ENCODE peak calls at places on chromosomes 7 and 10, in ten cellular contexts. One of them, this sample, is unnamed.

GRCh38 chr10:16425449-16425848 is 11.4 kb upstream of the PTER start:
- DNase-seq in cardiac muscle cell: no peak
- DNase-seq in aorta: no peak
- DNase-seq in thyroid gland: no peak
- DNase-seq in PC-3: no peak
- DNase-seq in gastrocnemius medialis: no peak
- DNase-seq in Karpas-422: no peak
- DNase-seq in DND-41: no peak
- DNase-seq in small intestine: no peak
- DNase-seq in right lobe of liver: no peak
- DNase-seq in this sample: no peak

GRCh38 chr7:77453531-77453930 is 37.4 kb upstream of the GSAP start:
- DNase-seq in cardiac muscle cell: no peak
- DNase-seq in aorta: no peak
- DNase-seq in thyroid gland: no peak
- DNase-seq in PC-3: peak
- DNase-seq in gastrocnemius medialis: no peak
- DNase-seq in Karpas-422: no peak
- DNase-seq in DND-41: no peak
- DNase-seq in small intestine: no peak
- DNase-seq in right lobe of liver: no peak
- DNase-seq in this sample: no peak

GRCh38 chr10:20740128-20740527 is 157.0 kb downstream of the NEBL start:
- DNase-seq in cardiac muscle cell: no peak
- DNase-seq in aorta: no peak
- DNase-seq in thyroid gland: no peak
- DNase-seq in PC-3: no peak
- DNase-seq in gastrocnemius medialis: no peak
- DNase-seq in Karpas-422: no peak
- DNase-seq in DND-41: no peak
- DNase-seq in small intestine: no peak
- DNase-seq in right lobe of liver: no peak
- DNase-seq in this sample: no peak

GRCh38 chr10:598415-599170 is 90.9 kb downstream of the DIP2C start:
- DNase-seq in cardiac muscle cell: no peak
- DNase-seq in aorta: peak
- DNase-seq in thyroid gland: no peak
- DNase-seq in PC-3: no peak
- DNase-seq in gastrocnemius medialis: no peak
- DNase-seq in Karpas-422: no peak
- DNase-seq in DND-41: no peak
- DNase-seq in small intestine: no peak
- DNase-seq in right lobe of liver: no peak
- DNase-seq in this sample: no peak

GRCh38 chr10:86658261-86658741 is 4.0 kb downstream of the OPN4 start:
- DNase-seq in cardiac muscle cell: no peak
- DNase-seq in aorta: peak
- DNase-seq in thyroid gland: no peak
- DNase-seq in PC-3: no peak
- DNase-seq in gastrocnemius medialis: no peak
- DNase-seq in Karpas-422: no peak
- DNase-seq in DND-41: no peak
- DNase-seq in small intestine: no peak
- DNase-seq in right lobe of liver: peak
- DNase-seq in this sample: peak

GRCh38 chr7:156927571-156928405 is 21.7 kb upstream of the NOM1 start:
- DNase-seq in cardiac muscle cell: no peak
- DNase-seq in aorta: no peak
- DNase-seq in thyroid gland: no peak
- DNase-seq in PC-3: no peak
- DNase-seq in gastrocnemius medialis: no peak
- DNase-seq in Karpas-422: no peak
- DNase-seq in DND-41: no peak
- DNase-seq in small intestine: no peak
- DNase-seq in right lobe of liver: no peak
- DNase-seq in this sample: no peak

GRCh38 chr7:103317009-103317408 is 19.8 kb downstream of the PMPCB start:
- DNase-seq in cardiac muscle cell: peak
- DNase-seq in aorta: no peak
- DNase-seq in thyroid gland: no peak
- DNase-seq in PC-3: no peak
- DNase-seq in gastrocnemius medialis: no peak
- DNase-seq in Karpas-422: no peak
- DNase-seq in DND-41: no peak
- DNase-seq in small intestine: no peak
- DNase-seq in right lobe of liver: no peak
- DNase-seq in this sample: no peak

GRCh38 chr7:127983804-127984332 is 47.4 kb downstream of the LRRC4 start:
- DNase-seq in cardiac muscle cell: no peak
- DNase-seq in aorta: no peak
- DNase-seq in thyroid gland: no peak
- DNase-seq in PC-3: peak
- DNase-seq in gastrocnemius medialis: no peak
- DNase-seq in Karpas-422: no peak
- DNase-seq in DND-41: no peak
- DNase-seq in small intestine: no peak
- DNase-seq in right lobe of liver: no peak
- DNase-seq in this sample: no peak

GRCh38 chr7:117132385-117133120 is 179.3 kb downstream of the ST7 start:
- DNase-seq in cardiac muscle cell: no peak
- DNase-seq in aorta: no peak
- DNase-seq in thyroid gland: no peak
- DNase-seq in PC-3: peak
- DNase-seq in gastrocnemius medialis: no peak
- DNase-seq in Karpas-422: no peak
- DNase-seq in DND-41: no peak
- DNase-seq in small intestine: no peak
- DNase-seq in right lobe of liver: no peak
- DNase-seq in this sample: no peak

GRCh38 chr7:125279956-125280355 is 350.3 kb upstream of the POT1 start:
- DNase-seq in cardiac muscle cell: no peak
- DNase-seq in aorta: no peak
- DNase-seq in thyroid gland: no peak
- DNase-seq in PC-3: no peak
- DNase-seq in gastrocnemius medialis: no peak
- DNase-seq in Karpas-422: no peak
- DNase-seq in DND-41: no peak
- DNase-seq in small intestine: no peak
- DNase-seq in right lobe of liver: no peak
- DNase-seq in this sample: no peak

GRCh38 chr7:125030756-125031387 is 101.2 kb upstream of the POT1 start:
- DNase-seq in cardiac muscle cell: no peak
- DNase-seq in aorta: no peak
- DNase-seq in thyroid gland: no peak
- DNase-seq in PC-3: no peak
- DNase-seq in gastrocnemius medialis: no peak
- DNase-seq in Karpas-422: no peak
- DNase-seq in DND-41: no peak
- DNase-seq in small intestine: no peak
- DNase-seq in right lobe of liver: no peak
- DNase-seq in this sample: no peak

GRCh38 chr10:126519992-126520391 is 131.7 kb upstream of the ADAM12 start:
- DNase-seq in cardiac muscle cell: no peak
- DNase-seq in aorta: no peak
- DNase-seq in thyroid gland: no peak
- DNase-seq in PC-3: no peak
- DNase-seq in gastrocnemius medialis: no peak
- DNase-seq in Karpas-422: no peak
- DNase-seq in DND-41: no peak
- DNase-seq in small intestine: no peak
- DNase-seq in right lobe of liver: no peak
- DNase-seq in this sample: no peak

GRCh38 chr7:43756368-43757072 is 2.0 kb upstream of the BLVRA start:
- DNase-seq in cardiac muscle cell: no peak
- DNase-seq in aorta: no peak
- DNase-seq in thyroid gland: no peak
- DNase-seq in PC-3: peak
- DNase-seq in gastrocnemius medialis: no peak
- DNase-seq in Karpas-422: no peak
- DNase-seq in DND-41: peak
- DNase-seq in small intestine: no peak
- DNase-seq in right lobe of liver: no peak
- DNase-seq in this sample: no peak
- H3K27ac ChIP-seq in cardiac muscle cell: no peak
- H3K27ac ChIP-seq in aorta: no peak
- H3K27ac ChIP-seq in thyroid gland: no peak
- H3K27ac ChIP-seq in PC-3: no peak
- H3K27ac ChIP-seq in gastrocnemius medialis: no peak
- H3K27ac ChIP-seq in Karpas-422: no peak
- H3K27ac ChIP-seq in DND-41: no peak
- H3K27ac ChIP-seq in small intestine: no peak
- H3K27ac ChIP-seq in right lobe of liver: no peak
- H3K27ac ChIP-seq in this sample: no peak

GRCh38 chr10:125411724-125412123 is 251.4 kb upstream of the CTBP2 start:
- DNase-seq in cardiac muscle cell: no peak
- DNase-seq in aorta: no peak
- DNase-seq in thyroid gland: no peak
- DNase-seq in PC-3: peak
- DNase-seq in gastrocnemius medialis: no peak
- DNase-seq in Karpas-422: no peak
- DNase-seq in DND-41: no peak
- DNase-seq in small intestine: no peak
- DNase-seq in right lobe of liver: no peak
- DNase-seq in this sample: no peak
- H3K27ac ChIP-seq in cardiac muscle cell: no peak
- H3K27ac ChIP-seq in aorta: no peak
- H3K27ac ChIP-seq in thyroid gland: no peak
- H3K27ac ChIP-seq in PC-3: no peak
- H3K27ac ChIP-seq in gastrocnemius medialis: no peak
- H3K27ac ChIP-seq in Karpas-422: no peak
- H3K27ac ChIP-seq in DND-41: no peak
- H3K27ac ChIP-seq in small intestine: no peak
- H3K27ac ChIP-seq in right lobe of liver: no peak
- H3K27ac ChIP-seq in this sample: no peak

GRCh38 chr10:132338876-132339275 is 6.9 kb downstream of the LRRC27 start:
- DNase-seq in cardiac muscle cell: no peak
- DNase-seq in aorta: no peak
- DNase-seq in thyroid gland: no peak
- DNase-seq in PC-3: no peak
- DNase-seq in gastrocnemius medialis: no peak
- DNase-seq in Karpas-422: no peak
- DNase-seq in DND-41: no peak
- DNase-seq in small intestine: no peak
- DNase-seq in right lobe of liver: no peak
- DNase-seq in this sample: no peak

GRCh38 chr10:132336064-132336746 is 4.2 kb downstream of the LRRC27 start:
- DNase-seq in cardiac muscle cell: peak
- DNase-seq in aorta: no peak
- DNase-seq in thyroid gland: no peak
- DNase-seq in PC-3: no peak
- DNase-seq in gastrocnemius medialis: no peak
- DNase-seq in Karpas-422: no peak
- DNase-seq in DND-41: no peak
- DNase-seq in small intestine: peak
- DNase-seq in right lobe of liver: no peak
- DNase-seq in this sample: no peak

GRCh38 chr10:132335189-132336063 is 3.4 kb downstream of the LRRC27 start:
- DNase-seq in cardiac muscle cell: peak
- DNase-seq in aorta: peak
- DNase-seq in thyroid gland: no peak
- DNase-seq in PC-3: no peak
- DNase-seq in gastrocnemius medialis: peak
- DNase-seq in Karpas-422: peak
- DNase-seq in DND-41: peak
- DNase-seq in small intestine: peak
- DNase-seq in right lobe of liver: no peak
- DNase-seq in this sample: no peak

GRCh38 chr10:132334883-132335188 is 2.8 kb downstream of the LRRC27 start:
- DNase-seq in cardiac muscle cell: no peak
- DNase-seq in aorta: no peak
- DNase-seq in thyroid gland: no peak
- DNase-seq in PC-3: no peak
- DNase-seq in gastrocnemius medialis: no peak
- DNase-seq in Karpas-422: no peak
- DNase-seq in DND-41: no peak
- DNase-seq in small intestine: no peak
- DNase-seq in right lobe of liver: no peak
- DNase-seq in this sample: no peak

DNA sequence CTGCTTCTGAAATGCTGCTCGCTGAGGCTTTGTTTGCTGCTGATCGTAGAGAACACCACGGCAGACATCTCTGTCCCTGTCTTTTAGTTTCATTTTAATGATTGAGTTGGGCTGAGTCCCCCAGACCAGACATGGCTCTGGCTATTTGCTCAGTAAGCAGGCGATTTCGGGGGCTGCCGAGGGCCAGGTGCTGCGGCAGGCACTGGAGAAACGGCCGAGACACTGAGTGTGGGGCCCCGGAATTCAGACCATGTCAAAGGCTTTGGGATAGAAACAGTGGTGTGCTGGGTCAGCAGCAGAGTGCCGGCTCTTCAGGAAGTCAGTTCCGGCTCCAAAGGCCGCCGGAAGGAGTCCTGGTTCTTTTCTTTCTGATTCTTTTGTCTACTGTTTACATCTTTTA is 5.0 kb downstream of the LRRC27 start:
- DNase-seq in cardiac muscle cell: no peak
- DNase-seq in aorta: no peak
- DNase-seq in thyroid gland: no peak
- DNase-seq in PC-3: no peak
- DNase-seq in gastrocnemius medialis: no peak
- DNase-seq in Karpas-422: no peak
- DNase-seq in DND-41: no peak
- DNase-seq in small intestine: peak
- DNase-seq in right lobe of liver: no peak
- DNase-seq in this sample: no peak
- H3K27ac ChIP-seq in cardiac muscle cell: peak
- H3K27ac ChIP-seq in aorta: no peak
- H3K27ac ChIP-seq in thyroid gland: no peak
- H3K27ac ChIP-seq in PC-3: no peak
- H3K27ac ChIP-seq in gastrocnemius medialis: peak
- H3K27ac ChIP-seq in Karpas-422: no peak
- H3K27ac ChIP-seq in DND-41: no peak
- H3K27ac ChIP-seq in small intestine: peak
- H3K27ac ChIP-seq in right lobe of liver: peak
- H3K27ac ChIP-seq in this sample: no peak

DNA sequence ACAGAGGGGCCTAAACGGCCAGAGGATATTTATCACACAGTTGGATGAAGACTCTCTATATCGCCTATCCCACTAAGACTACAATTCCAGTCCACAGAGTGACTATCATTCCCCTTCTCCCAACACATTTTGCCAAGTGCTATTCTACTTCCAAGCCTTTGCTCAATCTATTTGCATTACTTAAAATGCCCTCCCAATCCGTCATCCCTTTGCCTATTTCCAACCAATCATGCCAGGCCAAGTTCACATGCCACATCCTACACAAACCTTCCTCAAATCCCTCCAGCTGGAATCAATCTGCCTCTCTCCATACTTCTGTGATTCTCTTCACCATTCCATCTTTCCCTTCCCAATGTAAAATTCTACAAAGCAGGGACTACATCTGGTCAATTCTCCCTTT is 38.2 kb downstream of the SMURF1 start:
- DNase-seq in cardiac muscle cell: no peak
- DNase-seq in aorta: no peak
- DNase-seq in thyroid gland: no peak
- DNase-seq in PC-3: no peak
- DNase-seq in gastrocnemius medialis: no peak
- DNase-seq in Karpas-422: no peak
- DNase-seq in DND-41: no peak
- DNase-seq in small intestine: no peak
- DNase-seq in right lobe of liver: no peak
- DNase-seq in this sample: no peak
- H3K27ac ChIP-seq in cardiac muscle cell: peak
- H3K27ac ChIP-seq in aorta: peak
- H3K27ac ChIP-seq in thyroid gland: no peak
- H3K27ac ChIP-seq in PC-3: no peak
- H3K27ac ChIP-seq in gastrocnemius medialis: peak
- H3K27ac ChIP-seq in Karpas-422: peak
- H3K27ac ChIP-seq in DND-41: no peak
- H3K27ac ChIP-seq in small intestine: no peak
- H3K27ac ChIP-seq in right lobe of liver: peak
- H3K27ac ChIP-seq in this sample: peak

GRCh38 chr7:108454317-108454673 is 1.9 kb downstream of the NRCAM start:
- DNase-seq in cardiac muscle cell: no peak
- DNase-seq in aorta: no peak
- DNase-seq in thyroid gland: no peak
- DNase-seq in PC-3: no peak
- DNase-seq in gastrocnemius medialis: no peak
- DNase-seq in Karpas-422: no peak
- DNase-seq in DND-41: no peak
- DNase-seq in small intestine: no peak
- DNase-seq in right lobe of liver: no peak
- DNase-seq in this sample: no peak
- H3K27ac ChIP-seq in cardiac muscle cell: no peak
- H3K27ac ChIP-seq in aorta: no peak
- H3K27ac ChIP-seq in thyroid gland: no peak
- H3K27ac ChIP-seq in PC-3: no peak
- H3K27ac ChIP-seq in gastrocnemius medialis: no peak
- H3K27ac ChIP-seq in Karpas-422: no peak
- H3K27ac ChIP-seq in DND-41: no peak
- H3K27ac ChIP-seq in small intestine: no peak
- H3K27ac ChIP-seq in right lobe of liver: no peak
- H3K27ac ChIP-seq in this sample: peak

This sample was measured in pancreas.